ENCODE peak calls at places on chromosomes 5 and 9, in seven cellular contexts. M is aorta, N is breast epithelium, Z is neuronal stem cell, R is SJSA1, G is left ventricle myocardium inferior, Y is ovary. T is an unnamed sample.

GRCh38 chr5:98096155-98096554 is 677.3 kb upstream of the RGMB start:
- DNase-seq in M (no peak), N (no peak), Z (no peak), R (no peak), G (no peak), Y (no peak), T (no peak)

GRCh38 chr5:9930156-9930555 is 300.0 kb upstream of the TAS2R1 start:
- DNase-seq in M (no peak), N (no peak), Z (no peak), R (no peak), G (no peak), Y (no peak), T (no peak)

GRCh38 chr5:160188151-160188967 is 40.9 kb upstream of the FABP6 start:
- DNase-seq in M (peak; percentile 75), N (no peak), Z (no peak), R (peak; percentile 63), G (peak; percentile 75), Y (peak; percentile 78), T (no peak)

GRCh38 chr5:141657937-141658545 is 6.8 kb upstream of the FCHSD1 start:
- DNase-seq in M (no peak), N (no peak), Z (no peak), R (peak; percentile 93), G (no peak), Y (no peak), T (no peak)

GRCh38 chr5:139481580-139482049 is 943 bp downstream of the STING1 start:
- DNase-seq in M (no peak), N (peak; percentile 25), Z (no peak), R (no peak), G (peak; percentile 39), Y (peak; percentile 46), T (no peak)

GRCh38 chr9:14165376-14166035 is 148.4 kb downstream of the NFIB start:
- DNase-seq in M (no peak), N (no peak), Z (no peak), R (no peak), G (no peak), Y (no peak), T (no peak)

GRCh38 chr5:14240366-14240765 is 97.2 kb downstream of the TRIO start:
- DNase-seq in M (no peak), N (no peak), Z (no peak), R (no peak), G (no peak), Y (no peak), T (no peak)

GRCh38 chr9:135701067-135701967 is 668 bp upstream of the KCNT1 start:
- DNase-seq in M (no peak), N (no peak), Z (no peak), R (no peak), G (no peak), Y (peak; percentile 34), T (no peak)

GRCh38 chr5:78597068-78597857 is 51.3 kb downstream of the LHFPL2 start:
- DNase-seq in M (no peak), N (no peak), Z (no peak), R (no peak), G (no peak), Y (no peak), T (no peak)

GRCh38 chr9:106961623-106962022 is 98.7 kb downstream of the ZNF462 start:
- DNase-seq in M (no peak), N (no peak), Z (no peak), R (no peak), G (no peak), Y (no peak), T (no peak)

GRCh38 chr5:128736567-128736966 is 198.5 kb upstream of the FBN2 start:
- DNase-seq in M (no peak), N (peak; percentile 62), Z (no peak), R (no peak), G (peak; percentile 18), Y (no peak), T (no peak)

GRCh38 chr5:178399723-178400115 is 167.1 kb upstream of the PHYKPL start:
- DNase-seq in M (peak; percentile 34), N (no peak), Z (no peak), R (peak; percentile 38), G (no peak), Y (no peak), T (no peak)

GRCh38 chr5:56588636-56589485 is 226.5 kb upstream of the MAP3K1 start:
- DNase-seq in M (peak; percentile 77), N (no peak), Z (peak; percentile 51), R (no peak), G (peak; percentile 74), Y (peak; percentile 22), T (peak; percentile 82)

GRCh38 chr9:70987986-70988385 is 133.4 kb downstream of the TRPM3 start:
- DNase-seq in M (no peak), N (no peak), Z (no peak), R (no peak), G (no peak), Y (no peak), T (no peak)

GRCh38 chr5:36392818-36393217 is 91.1 kb upstream of the RANBP3L start:
- DNase-seq in M (no peak), N (no peak), Z (no peak), R (no peak), G (no peak), Y (no peak), T (no peak)

GRCh38 chr5:121251954-121252353 is 599.7 kb upstream of the FTMT start:
- DNase-seq in M (no peak), N (no peak), Z (no peak), R (no peak), G (no peak), Y (no peak), T (no peak)

GRCh38 chr9:110206388-110206787 is 1.6 kb downstream of the C9orf152 start:
- DNase-seq in M (no peak), N (no peak), Z (no peak), R (no peak), G (no peak), Y (no peak), T (no peak)

GRCh38 chr5:142296914-142297417 is 27.9 kb downstream of the SPRY4 start:
- DNase-seq in M (peak; percentile 82), N (no peak), Z (no peak), R (peak; percentile 98), G (peak; percentile 36), Y (no peak), T (no peak)

GRCh38 chr5:125065114-125065513 is 318.7 kb upstream of the ZNF608 start:
- DNase-seq in M (no peak), N (no peak), Z (no peak), R (no peak), G (no peak), Y (no peak), T (no peak)

GRCh38 chr9:112867275-112867991 is 23.2 kb downstream of the SLC46A2 start:
- DNase-seq in M (no peak), N (no peak), Z (no peak), R (peak; percentile 44), G (no peak), Y (no peak), T (no peak)

GRCh38 chr5:124059200-124059599 is 547.2 kb downstream of the CSNK1G3 start:
- DNase-seq in M (no peak), N (no peak), Z (no peak), R (no peak), G (no peak), Y (no peak), T (no peak)

GRCh38 chr5:33205727-33206410 is 234.9 kb upstream of the TARS1 start:
- DNase-seq in M (no peak), N (no peak), Z (no peak), R (no peak), G (no peak), Y (no peak), T (no peak)

GRCh38 chr5:75670571-75670970 is 46.7 kb downstream of the POC5 start:
- DNase-seq in M (no peak), N (no peak), Z (no peak), R (no peak), G (no peak), Y (no peak), T (no peak)

GRCh38 chr5:74977475-74977874 is 74.9 kb downstream of the GCNT4 start:
- DNase-seq in M (no peak), N (no peak), Z (no peak), R (no peak), G (no peak), Y (no peak), T (no peak)

GRCh38 chr5:8410618-8411017 is 541.7 kb downstream of the MTRR start:
- DNase-seq in M (no peak), N (no peak), Z (no peak), R (no peak), G (no peak), Y (no peak), T (no peak)

GRCh38 chr5:6702633-6703032 is 10.6 kb upstream of the TENT4A start:
- DNase-seq in M (no peak), N (no peak), Z (no peak), R (no peak), G (no peak), Y (no peak), T (no peak)

GRCh38 chr5:6703791-6704190 is 9.4 kb upstream of the TENT4A start:
- DNase-seq in M (no peak), N (no peak), Z (no peak), R (peak; percentile 33), G (no peak), Y (no peak), T (no peak)

GRCh38 chr5:6705088-6705487 is 8.1 kb upstream of the TENT4A start:
- DNase-seq in M (no peak), N (no peak), Z (no peak), R (peak; percentile 64), G (no peak), Y (no peak), T (no peak)

GRCh38 chr5:6705959-6706358 is 7.3 kb upstream of the TENT4A start:
- DNase-seq in M (no peak), N (peak; percentile 10), Z (no peak), R (peak; percentile 42), G (no peak), Y (no peak), T (no peak)

GRCh38 chr5:6704361-6704851 is 8.8 kb upstream of the TENT4A start:
- DNase-seq in M (peak; percentile 87), N (peak; percentile 67), Z (no peak), R (peak; percentile 90), G (peak; percentile 76), Y (peak; percentile 77), T (no peak)
- H3K27ac ChIP-seq in M (peak overlapping the region; percentile 96), N (peak overlapping the region; percentile 84), Z (no peak overlapping the region), R (peak overlapping the region; percentile 68), G (peak overlapping the region; percentile 93), Y (peak overlapping the region; percentile 64), T (no peak overlapping the region)

DNA sequence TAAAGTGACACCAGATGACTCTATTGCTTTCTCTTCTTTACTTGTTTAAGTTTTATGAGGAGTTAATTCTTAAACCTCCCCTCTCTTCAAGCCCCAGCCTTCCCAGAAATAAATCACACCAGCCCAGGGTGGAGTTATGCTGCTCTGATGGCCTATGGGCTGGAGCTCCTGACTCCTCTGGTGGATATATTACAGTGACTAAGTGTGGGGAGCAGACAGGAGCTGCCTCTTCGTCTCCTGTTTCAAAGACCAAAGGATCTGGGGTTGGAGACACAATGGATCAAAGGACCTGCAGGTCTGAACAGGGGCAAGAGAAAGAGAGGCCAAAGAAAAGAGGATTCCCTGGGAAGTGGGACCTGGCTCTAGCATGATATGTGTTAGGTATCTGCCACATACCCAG is 312.0 kb upstream of the MSX2 start:
- DNase-seq in M (no peak), N (no peak), Z (no peak), R (no peak), G (no peak), Y (no peak), T (no peak)
- H3K4me3 ChIP-seq in M (no peak overlapping the region), N (no peak overlapping the region), Z (no peak overlapping the region), R (no peak overlapping the region), G (no peak overlapping the region), Y (no peak overlapping the region), T (no peak overlapping the region)

GRCh38 chr5:57832873-57833272 is 350.3 kb upstream of the ACTBL2 start:
- DNase-seq in M (no peak), N (no peak), Z (no peak), R (no peak), G (no peak), Y (no peak), T (no peak)
- H3K27ac ChIP-seq in M (no peak overlapping the region), N (no peak overlapping the region), Z (no peak overlapping the region), R (no peak overlapping the region), G (peak overlapping the region; percentile 31), Y (no peak overlapping the region), T (no peak overlapping the region)

GRCh38 chr5:52262844-52263243 is 524.9 kb upstream of the ITGA1 start:
- DNase-seq in M (no peak), N (no peak), Z (no peak), R (no peak), G (no peak), Y (no peak), T (no peak)
- H3K4me3 ChIP-seq in M (no peak overlapping the region), N (no peak overlapping the region), Z (no peak overlapping the region), R (no peak overlapping the region), G (no peak overlapping the region), Y (no peak overlapping the region), T (no peak overlapping the region)

T was measured in CD4-positive, alpha-beta memory T cell.